ENCODE peak calls at places on chromosomes 5 and 9, in four cellular contexts. M is left ventricle myocardium inferior; I is heart right ventricle; O is CD4-positive, CD25-positive, alpha-beta regulatory T cell. P is an unnamed sample. For H3K4me1, the result is how much of the 10 kb centered on the place peaks cover.

GRCh38 chr5:27316283-27316675 is 277.9 kb upstream of the CDH9 start:
- DNase-seq in M (no peak), I (no peak), O (no peak), P (no peak)

GRCh38 chr5:179185256-179186091 is 125.3 kb downstream of the ZNF354C start:
- DNase-seq in M (no peak), I (no peak), O (no peak), P (no peak)

GRCh38 chr5:125059255-125060050 is 313.0 kb upstream of the ZNF608 start:
- DNase-seq in M (no peak), I (no peak), O (no peak), P (no peak)

GRCh38 chr9:36781532-36781931 is 208.8 kb downstream of the MELK start:
- DNase-seq in M (no peak), I (no peak), O (no peak), P (no peak)

GRCh38 chr9:28365736-28366135 is 792.5 kb upstream of the C9orf72 start:
- DNase-seq in M (no peak), I (no peak), O (no peak), P (no peak)

GRCh38 chr5:32446660-32447059 is 2.1 kb upstream of the ZFR start:
- DNase-seq in M (no peak), I (no peak), O (no peak), P (no peak)

GRCh38 chr5:139410121-139410885 is 6.4 kb upstream of the SPATA24 start:
- DNase-seq in M (no peak), I (no peak), O (no peak), P (no peak)

GRCh38 chr9:135612981-135613910 is 26.1 kb downstream of the GLT6D1 start:
- DNase-seq in M (no peak), I (no peak), O (no peak), P (peak)

GRCh38 chr9:463455-464125 is 248.9 kb downstream of the DOCK8 start:
- DNase-seq in M (no peak), I (no peak), O (no peak), P (no peak)

GRCh38 chr5:132414634-132415377 is 45.3 kb downstream of the SLC22A5 start:
- DNase-seq in M (no peak), I (no peak), O (no peak), P (no peak)

GRCh38 chr5:10288600-10289213 is 19.0 kb downstream of the CMBL start:
- DNase-seq in M (peak), I (peak), O (peak), P (no peak)

GRCh38 chr5:157914389-157914788 is 55.4 kb upstream of the CLINT1 start:
- DNase-seq in M (no peak), I (no peak), O (no peak), P (no peak)

GRCh38 chr9:124786881-124787573 is 10.1 kb downstream of the OLFML2A start:
- DNase-seq in M (no peak), I (no peak), O (no peak), P (peak)

GRCh38 chr5:153402550-153402949 is 87.9 kb upstream of the GRIA1 start:
- DNase-seq in M (no peak), I (no peak), O (no peak), P (no peak)

GRCh38 chr5:1526151-1526631 is 2.4 kb upstream of the LPCAT1 start:
- DNase-seq in M (no peak), I (no peak), O (no peak), P (peak)

GRCh38 chr5:43985411-43985810 is 382.4 kb downstream of the NNT start:
- DNase-seq in M (no peak), I (no peak), O (no peak), P (no peak)

GRCh38 chr5:26761040-26761439 is 277.3 kb downstream of the CDH9 start:
- DNase-seq in M (no peak), I (no peak), O (no peak), P (no peak)

GRCh38 chr9:87156247-87156646 is 208.9 kb upstream of the GAS1 start:
- DNase-seq in M (no peak), I (no peak), O (no peak), P (no peak)

GRCh38 chr5:57531333-57531732 is 48.7 kb upstream of the ACTBL2 start:
- DNase-seq in M (no peak), I (no peak), O (no peak), P (no peak)

GRCh38 chr5:131375351-131375750 is 111.5 kb downstream of the CDC42SE2 start:
- DNase-seq in M (no peak), I (no peak), O (peak), P (no peak)

GRCh38 chr9:107487521-107488399 is 1.8 kb downstream of the KLF4 start:
- DNase-seq in M (peak), I (peak), O (peak), P (peak)

GRCh38 chr9:107486674-107487520 is 2.7 kb downstream of the KLF4 start:
- DNase-seq in M (peak), I (peak), O (no peak), P (no peak)

GRCh38 chr9:107489144-107489673 is 360 bp downstream of the KLF4 start:
- DNase-seq in M (no peak), I (peak), O (no peak), P (no peak)

GRCh38 chr9:107489687-107490605 is at the start of gene KLF4:
- DNase-seq in M (peak), I (peak), O (peak), P (peak)

DNA sequence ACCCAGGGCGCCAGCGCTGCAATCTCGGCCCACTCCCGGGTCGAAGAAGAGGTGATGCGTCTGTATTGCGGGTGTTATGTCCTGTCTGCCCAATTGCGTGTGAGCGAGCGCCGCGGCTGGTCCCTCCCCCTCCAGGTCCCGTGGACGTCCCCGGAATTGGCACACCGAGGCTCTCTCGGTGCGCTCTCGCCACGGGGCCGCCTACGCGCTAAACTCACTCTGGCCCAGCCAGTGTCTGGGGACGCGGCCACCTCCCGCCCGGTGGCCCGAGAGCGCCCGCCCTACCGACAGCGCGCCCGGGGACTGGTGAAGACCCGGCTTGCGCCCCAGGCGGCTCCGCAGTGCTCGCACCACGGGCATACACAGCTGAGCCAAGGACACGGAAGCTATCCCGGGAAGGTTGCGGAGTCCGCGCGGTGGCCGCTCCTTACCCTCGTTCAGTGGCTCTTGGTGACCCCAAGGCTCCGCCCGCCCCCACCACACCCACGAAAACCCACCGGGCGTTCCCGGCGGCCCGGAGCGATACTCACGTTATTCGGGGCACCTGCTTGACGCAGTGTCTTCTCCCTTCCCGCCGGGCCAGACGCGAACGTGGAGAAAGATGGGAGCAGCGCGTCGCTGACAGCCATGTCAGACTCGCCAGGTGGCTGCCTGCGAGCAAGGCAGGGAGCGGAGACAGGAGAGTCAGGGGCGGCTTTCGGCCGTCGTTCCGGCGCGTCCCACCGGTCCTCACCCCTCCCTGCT is 997 bp downstream of the KLF4 start:
- DNase-seq in M (peak), I (peak), O (peak), P (peak)
- H3K4me3 ChIP-seq in M (peak), I (peak), O (no peak), P (peak)

DNA sequence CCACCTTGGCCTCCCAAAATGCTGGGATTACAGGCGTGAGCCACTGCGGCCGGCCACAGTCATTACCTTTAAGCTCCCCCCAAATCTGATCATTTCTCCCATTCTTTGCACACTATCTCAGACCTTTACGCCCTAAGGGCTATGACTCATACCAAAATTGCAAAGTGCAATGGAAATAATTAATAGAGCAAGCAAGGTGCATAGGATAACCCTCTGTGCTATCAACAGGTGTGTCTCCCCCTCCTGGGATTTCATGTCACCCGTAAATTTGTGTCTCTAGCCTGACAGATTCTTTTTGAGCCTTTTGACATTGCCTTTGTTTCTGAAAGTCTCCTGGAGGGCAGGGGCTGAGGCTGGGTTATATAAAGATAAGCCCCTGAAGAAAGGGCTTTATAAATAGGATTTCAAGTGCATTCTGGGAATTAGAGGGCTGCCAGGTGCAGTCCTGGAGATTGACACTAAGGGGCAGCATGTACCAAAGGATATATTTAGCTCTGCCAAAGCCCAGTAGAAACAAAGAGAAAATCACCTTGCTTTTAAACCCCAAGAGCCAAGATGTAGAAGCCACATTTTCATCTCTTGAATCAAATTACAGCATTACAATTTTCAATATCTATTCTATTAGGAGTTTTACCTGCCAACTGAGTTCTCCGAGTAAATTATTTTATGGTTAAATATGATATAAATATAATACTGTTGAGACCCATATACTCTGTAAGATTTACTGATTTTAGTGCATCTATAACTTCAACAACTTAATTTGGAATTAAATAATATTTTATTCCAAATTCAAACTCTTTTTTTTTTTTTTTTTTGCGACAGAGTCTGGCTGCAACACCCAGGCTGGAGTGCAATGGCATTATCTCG is 18.2 kb downstream of the S100Z start:
- DNase-seq in M (peak), I (peak), O (peak), P (peak)
- H3K4me1 ChIP-seq in M (under half), I (under half), O (under half), P (under half)

GRCh38 chr5:14443665-14444064 is 137.9 kb upstream of the OTULINL start:
- DNase-seq in M (no peak), I (no peak), O (no peak), P (no peak)
- H3K4me3 ChIP-seq in M (peak), I (no peak), O (no peak), P (no peak)

GRCh38 chr5:96648598-96648997 is 13.6 kb upstream of the CAST start:
- DNase-seq in M (no peak), I (no peak), O (no peak), P (no peak)

GRCh38 chr5:96641922-96642640 is 20.1 kb upstream of the CAST start:
- DNase-seq in M (no peak), I (no peak), O (no peak), P (no peak)

GRCh38 chr5:96648023-96648422 is 14.2 kb upstream of the CAST start:
- DNase-seq in M (no peak), I (no peak), O (no peak), P (no peak)

GRCh38 chr5:96641368-96641767 is 20.8 kb upstream of the CAST start:
- DNase-seq in M (no peak), I (no peak), O (no peak), P (no peak)

DNA sequence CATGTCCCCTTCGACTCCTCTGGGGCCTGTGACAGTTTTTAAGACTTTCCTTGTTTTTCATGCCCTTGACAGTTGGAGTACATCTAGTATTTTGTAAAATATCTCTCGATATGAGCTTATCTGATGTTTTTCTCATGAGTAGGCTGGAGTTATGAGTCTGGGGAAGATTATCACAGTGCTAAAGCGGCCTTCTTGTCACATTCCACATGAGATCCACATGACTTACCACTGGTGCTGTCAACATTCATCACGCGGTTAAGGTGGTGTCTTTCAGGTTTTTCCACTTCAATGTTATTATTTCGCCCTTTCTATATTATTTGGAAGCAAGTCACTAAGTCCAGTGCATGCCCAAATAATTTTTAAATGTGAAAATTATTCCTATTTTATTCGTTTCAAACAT is 17.1 kb upstream of the CAST start:
- DNase-seq in M (no peak), I (no peak), O (no peak), P (no peak)
- H3K4me1 ChIP-seq in M (under half), I (under half), O (under half), P (under half)

GRCh38 chr9:129863059-129863690 is 27.9 kb downstream of the USP20 start:
- DNase-seq in M (no peak), I (no peak), O (peak), P (no peak)
- H3K4me3 ChIP-seq in M (no peak), I (no peak), O (peak), P (no peak)

GRCh38 chr5:151215546-151215880 is 8.4 kb downstream of the CCDC69 start:
- DNase-seq in M (no peak), I (no peak), O (no peak), P (no peak)
- H3K4me1 ChIP-seq in M (half or more), I (under half), O (half or more), P (under half)

DNA sequence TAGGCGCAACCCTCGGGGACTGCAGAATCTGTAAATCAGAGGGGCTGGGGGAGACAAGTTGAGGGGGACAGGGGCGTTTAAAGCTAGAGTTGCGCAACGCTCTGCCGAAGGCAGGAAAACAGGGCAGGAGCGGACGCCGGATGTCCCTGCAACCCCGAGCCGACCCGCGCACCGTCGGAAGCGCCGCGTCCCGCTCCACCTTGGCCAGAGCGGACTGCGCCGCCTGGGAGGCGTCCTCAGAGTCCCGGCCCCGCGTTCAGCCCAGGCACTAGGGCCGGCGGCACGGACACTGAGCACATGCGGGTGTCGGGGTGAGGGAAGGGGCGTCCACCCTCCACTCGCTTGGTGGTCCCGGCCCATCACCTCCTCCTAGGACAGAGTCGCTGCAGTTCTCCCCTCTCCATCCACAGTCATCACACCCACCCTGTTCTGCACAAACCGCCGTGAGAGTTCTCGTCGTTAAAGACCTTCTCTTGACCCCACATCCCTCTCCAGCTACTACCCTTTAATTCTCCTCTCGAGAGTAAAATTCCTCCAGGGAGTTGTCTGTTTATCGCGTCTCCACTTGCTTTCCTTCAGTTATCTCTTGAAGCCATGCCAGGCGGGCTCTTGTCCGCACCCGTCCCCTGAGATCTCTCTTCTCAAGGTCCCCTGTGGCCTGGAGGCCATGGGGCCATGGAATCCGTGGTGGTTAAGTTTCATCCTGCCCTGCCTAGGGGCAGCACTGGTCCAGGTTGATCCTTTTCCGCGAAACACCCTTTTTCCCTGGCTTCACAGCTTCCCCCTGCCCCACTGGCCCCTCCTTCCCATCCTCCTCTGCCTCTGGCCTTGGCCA is 826 bp upstream of the PDLIM7 start:
- DNase-seq in M (peak), I (no peak), O (no peak), P (no peak)
- H3K4me3 ChIP-seq in M (peak), I (no peak), O (peak), P (peak)

DNA sequence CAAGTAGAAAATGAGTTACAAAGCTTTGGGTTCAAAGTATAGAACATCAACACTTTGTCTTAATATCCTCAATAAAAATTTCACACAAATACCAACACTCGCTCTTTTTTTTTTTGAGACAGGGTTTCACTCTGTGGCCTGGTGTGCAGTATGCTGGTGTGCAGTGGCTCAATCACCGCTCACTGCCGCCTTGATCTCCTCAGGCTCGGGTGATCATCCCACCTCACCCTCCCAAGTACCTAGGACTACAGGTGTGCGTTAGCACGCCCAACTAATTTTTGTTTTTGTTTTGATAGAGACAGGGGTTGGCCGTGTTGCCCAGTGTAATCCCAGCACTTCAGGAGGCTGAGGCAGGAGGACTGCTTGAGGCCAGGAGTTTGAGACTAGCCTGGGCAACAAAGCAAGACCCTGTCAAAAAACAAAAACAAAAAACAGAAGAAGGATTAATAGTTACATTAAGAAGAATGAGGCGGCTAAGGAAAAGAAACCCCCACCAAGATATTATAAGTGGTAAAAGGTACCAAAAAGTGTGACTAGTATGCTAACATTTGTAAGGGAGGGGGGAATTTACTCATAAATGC is 20.3 kb downstream of the FNBP1 start:
- DNase-seq in M (no peak), I (no peak), O (no peak), P (no peak)
- H3K4me1 ChIP-seq in M (under half), I (under half), O (half or more), P (under half)

GRCh38 chr5:67347821-67348220 is 151.2 kb upstream of the CD180 start:
- DNase-seq in M (no peak), I (no peak), O (no peak), P (no peak)

GRCh38 chr5:67350600-67351315 is 154.2 kb upstream of the CD180 start:
- DNase-seq in M (no peak), I (no peak), O (peak), P (peak)

GRCh38 chr5:67346611-67347010 is 150.0 kb upstream of the CD180 start:
- DNase-seq in M (no peak), I (no peak), O (no peak), P (no peak)

GRCh38 chr5:67353500-67353931 is 156.9 kb upstream of the CD180 start:
- DNase-seq in M (no peak), I (no peak), O (no peak), P (no peak)

GRCh38 chr5:67350185-67350584 is 153.6 kb upstream of the CD180 start:
- DNase-seq in M (no peak), I (no peak), O (no peak), P (no peak)
- H3K4me3 ChIP-seq in M (peak), I (no peak), O (peak), P (no peak)